ENCODE peak calls at places on chromosome 13, in nine cellular contexts. O is brain microvascular endothelial cell, D is neuronal stem cell, V is IMR-90, N is SK-N-SH, H is mammary epithelial cell, B is ovary, W is psoas muscle, Z is AG04450. S is an unnamed sample.

GRCh38 chr13:99225078-99225477 is 24.4 kb downstream of the UBAC2 start:
- DNase-seq in O (no peak), D (no peak), V (no peak), N (no peak), H (no peak), B (no peak), W (no peak), Z (no peak), S (no peak)

GRCh38 chr13:25463496-25463895 is 91.7 kb downstream of the ATP8A2 start:
- DNase-seq in O (peak), D (no peak), V (peak), N (no peak), H (peak), B (no peak), W (no peak), Z (no peak), S (no peak)

GRCh38 chr13:30021611-30022010 is 171.2 kb upstream of the UBL3 start:
- DNase-seq in O (no peak), D (no peak), V (peak), N (no peak), H (no peak), B (no peak), W (no peak), Z (no peak), S (no peak)

GRCh38 chr13:66859934-66860867 is 369.9 kb downstream of the PCDH9 start:
- DNase-seq in O (no peak), D (no peak), V (peak), N (no peak), H (no peak), B (no peak), W (no peak), Z (no peak), S (no peak)

GRCh38 chr13:104491951-104492350 is 1425.7 kb upstream of the SLC10A2 start:
- DNase-seq in O (no peak), D (no peak), V (no peak), N (no peak), H (no peak), B (no peak), W (no peak), Z (no peak), S (no peak)

GRCh38 chr13:26967119-26968038 is 204.2 kb downstream of the USP12 start:
- DNase-seq in O (no peak), D (no peak), V (no peak), N (peak), H (no peak), B (peak), W (no peak), Z (peak), S (no peak)

GRCh38 chr13:110231348-110232047 is 75.5 kb downstream of the COL4A1 start:
- DNase-seq in O (no peak), D (no peak), V (no peak), N (no peak), H (peak), B (no peak), W (no peak), Z (no peak), S (no peak)

GRCh38 chr13:30704596-30704995 is 30.7 kb upstream of the ALOX5AP start:
- DNase-seq in O (no peak), D (no peak), V (no peak), N (no peak), H (no peak), B (no peak), W (no peak), Z (no peak), S (no peak)

GRCh38 chr13:72205773-72206172 is 338.8 kb upstream of the DACH1 start:
- DNase-seq in O (no peak), D (no peak), V (no peak), N (no peak), H (peak), B (no peak), W (no peak), Z (no peak), S (no peak)

GRCh38 chr13:101447852-101448251 is 4.6 kb upstream of the ITGBL1 start:
- DNase-seq in O (no peak), D (no peak), V (peak), N (no peak), H (peak), B (no peak), W (no peak), Z (no peak), S (no peak)

GRCh38 chr13:74452176-74452575 is 318.0 kb upstream of the KLF12 start:
- DNase-seq in O (peak), D (no peak), V (peak), N (no peak), H (peak), B (no peak), W (no peak), Z (no peak), S (no peak)

GRCh38 chr13:73171926-73172325 is 113.1 kb downstream of the KLF5 start:
- DNase-seq in O (peak), D (no peak), V (peak), N (no peak), H (peak), B (no peak), W (no peak), Z (no peak), S (peak)

GRCh38 chr13:96946709-96947311 is 47.5 kb downstream of the OXGR1 start:
- DNase-seq in O (no peak), D (no peak), V (no peak), N (no peak), H (no peak), B (no peak), W (no peak), Z (no peak), S (no peak)

GRCh38 chr13:48731957-48732569 is 78.3 kb downstream of the CYSLTR2 start:
- DNase-seq in O (no peak), D (peak), V (no peak), N (peak), H (peak), B (peak), W (peak), Z (no peak), S (peak)
- H3K4me3 ChIP-seq in O (no peak), D (no peak), V (no peak), N (peak), H (no peak), B (no peak), W (no peak), Z (no peak), S (no peak)

GRCh38 chr13:44354884-44355283 is 18.7 kb upstream of the SERP2 start:
- DNase-seq in O (no peak), D (no peak), V (no peak), N (no peak), H (no peak), B (no peak), W (no peak), Z (no peak), S (no peak)
- H3K4me3 ChIP-seq in O (no peak), D (no peak), V (no peak), N (no peak), H (no peak), B (no peak), W (no peak), Z (no peak), S (no peak)

GRCh38 chr13:58583961-58584360 is 952.4 kb downstream of the PCDH17 start:
- DNase-seq in O (peak), D (no peak), V (no peak), N (no peak), H (no peak), B (no peak), W (no peak), Z (no peak), S (no peak)

GRCh38 chr13:58587183-58587582 is 955.6 kb downstream of the PCDH17 start:
- DNase-seq in O (no peak), D (no peak), V (no peak), N (no peak), H (no peak), B (no peak), W (no peak), Z (no peak), S (no peak)

GRCh38 chr13:58584610-58585009 is 953.1 kb downstream of the PCDH17 start:
- DNase-seq in O (no peak), D (no peak), V (no peak), N (no peak), H (no peak), B (no peak), W (no peak), Z (no peak), S (no peak)
- H3K4me3 ChIP-seq in O (no peak), D (no peak), V (no peak), N (no peak), H (no peak), B (no peak), W (no peak), Z (no peak), S (no peak)

GRCh38 chr13:50521750-50522149 is 321.7 kb downstream of the DLEU7 start:
- DNase-seq in O (no peak), D (no peak), V (peak), N (no peak), H (no peak), B (no peak), W (no peak), Z (no peak), S (no peak)

GRCh38 chr13:50519866-50520265 is 323.6 kb downstream of the DLEU7 start:
- DNase-seq in O (no peak), D (no peak), V (no peak), N (no peak), H (no peak), B (no peak), W (no peak), Z (no peak), S (no peak)

GRCh38 chr13:50524540-50524939 is 319.0 kb downstream of the DLEU7 start:
- DNase-seq in O (no peak), D (no peak), V (no peak), N (no peak), H (no peak), B (no peak), W (no peak), Z (no peak), S (no peak)

GRCh38 chr13:50521191-50521590 is 322.3 kb downstream of the DLEU7 start:
- DNase-seq in O (no peak), D (no peak), V (no peak), N (no peak), H (no peak), B (no peak), W (no peak), Z (no peak), S (no peak)

DNA sequence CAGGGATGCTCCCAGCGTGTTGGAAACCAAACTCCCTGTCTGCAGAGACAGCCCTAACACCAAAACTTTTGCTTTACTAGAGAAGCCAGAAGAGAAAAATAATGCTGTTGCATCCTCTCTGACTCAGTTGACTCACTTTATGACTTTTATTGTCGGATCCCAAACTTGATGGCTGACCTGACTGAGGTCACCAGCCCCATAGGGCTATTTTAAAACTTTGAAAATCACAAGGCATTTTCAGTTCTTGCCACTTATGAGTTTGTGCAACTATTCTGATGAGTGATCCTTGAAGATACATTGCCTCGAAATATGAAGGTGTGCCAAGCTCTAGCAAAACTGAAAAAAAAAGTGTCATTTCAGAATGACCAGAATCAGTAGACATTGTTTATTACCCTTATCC is 320.2 kb downstream of the DLEU7 start:
- DNase-seq in O (no peak), D (no peak), V (no peak), N (no peak), H (no peak), B (no peak), W (no peak), Z (no peak), S (no peak)
- H3K4me3 ChIP-seq in O (no peak), D (no peak), V (no peak), N (no peak), H (no peak), B (no peak), W (no peak), Z (no peak), S (no peak)

GRCh38 chr13:21984156-21984555 is 313.3 kb downstream of the FGF9 start:
- DNase-seq in O (no peak), D (no peak), V (no peak), N (no peak), H (no peak), B (no peak), W (no peak), Z (no peak), S (no peak)

GRCh38 chr13:21988624-21989023 is 317.8 kb downstream of the FGF9 start:
- DNase-seq in O (no peak), D (no peak), V (no peak), N (no peak), H (no peak), B (no peak), W (no peak), Z (no peak), S (no peak)

GRCh38 chr13:21987793-21988192 is 316.9 kb downstream of the FGF9 start:
- DNase-seq in O (no peak), D (no peak), V (no peak), N (no peak), H (no peak), B (no peak), W (no peak), Z (no peak), S (no peak)

GRCh38 chr13:21986602-21987001 is 315.7 kb downstream of the FGF9 start:
- DNase-seq in O (no peak), D (no peak), V (peak), N (no peak), H (no peak), B (no peak), W (peak), Z (no peak), S (no peak)
- H3K4me3 ChIP-seq in O (no peak), D (no peak), V (no peak), N (no peak), H (no peak), B (no peak), W (no peak), Z (no peak), S (no peak)

DNA sequence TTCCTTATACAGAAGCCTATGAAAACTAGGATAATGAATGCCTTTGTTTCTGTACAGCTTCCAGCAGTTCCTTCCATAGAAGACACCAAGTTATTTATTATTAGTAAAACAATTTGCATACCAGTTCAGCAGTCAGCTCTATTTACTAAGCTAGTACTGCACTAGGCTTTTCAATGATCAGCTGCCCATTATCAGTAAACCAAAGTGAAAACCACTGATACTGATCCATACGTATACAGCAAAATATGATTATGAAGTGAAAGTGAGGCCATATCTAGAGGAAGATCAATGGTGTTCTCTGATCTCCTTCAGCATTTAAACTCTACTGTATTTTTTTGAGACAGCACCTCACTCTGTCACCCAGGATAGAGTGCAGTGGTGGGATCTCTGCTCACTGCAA is 3.2 kb downstream of the TPT1 start:
- DNase-seq in O (no peak), D (no peak), V (no peak), N (no peak), H (no peak), B (no peak), W (no peak), Z (no peak), S (no peak)
- H3K4me3 ChIP-seq in O (peak), D (no peak), V (no peak), N (peak), H (peak), B (no peak), W (peak), Z (peak), S (no peak)

DNA sequence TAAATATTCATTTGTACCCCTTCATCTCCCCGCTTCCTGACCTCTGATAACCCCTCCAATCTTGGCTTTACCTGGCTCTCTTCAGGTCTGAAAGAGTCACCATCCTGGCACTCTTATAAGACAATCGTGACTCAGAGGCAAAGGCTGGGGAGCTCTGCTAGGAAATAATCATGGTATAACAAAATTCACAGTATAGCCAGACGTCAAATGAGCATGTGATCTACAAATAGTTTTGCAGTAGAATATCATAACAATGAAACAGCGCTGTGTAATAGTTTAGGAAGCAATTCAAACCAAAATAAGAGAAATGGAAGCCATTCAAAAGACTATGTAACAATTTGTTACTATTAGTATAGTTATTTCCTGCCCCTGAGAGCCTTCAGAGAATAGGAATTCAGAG is 34.2 kb downstream of the RXFP2 start:
- DNase-seq in O (peak), D (no peak), V (peak), N (no peak), H (peak), B (no peak), W (no peak), Z (no peak), S (no peak)
- H3K4me3 ChIP-seq in O (no peak), D (no peak), V (peak), N (no peak), H (no peak), B (no peak), W (peak), Z (no peak), S (no peak)

S was measured in H7.